ENCODE peak calls at places on chromosomes 13 and 19, in four cellular contexts. One of them, this sample, is unnamed.

GRCh38 chr19:49916839-49917733 is 11.9 kb upstream of the ATF5 start:
- DNase-seq in astrocyte of the spinal cord: no peak
- DNase-seq in brain microvascular endothelial cell: no peak
- DNase-seq in stimulated activated CD4-positive, alpha-beta T cell treated with anti-CD3 and anti-CD28 coated beads, Interleukin-4, amount 100 ng/mL, for 24 hours: no peak
- DNase-seq in this sample: no peak

GRCh38 chr19:38229585-38230073 is 5.6 kb upstream of the DPF1 start:
- DNase-seq in astrocyte of the spinal cord: peak
- DNase-seq in brain microvascular endothelial cell: peak
- DNase-seq in stimulated activated CD4-positive, alpha-beta T cell treated with anti-CD3 and anti-CD28 coated beads, Interleukin-4, amount 100 ng/mL, for 24 hours: peak
- DNase-seq in this sample: peak

GRCh38 chr13:46905249-46905648 is 8.4 kb upstream of the HTR2A start:
- DNase-seq in astrocyte of the spinal cord: no peak
- DNase-seq in brain microvascular endothelial cell: no peak
- DNase-seq in stimulated activated CD4-positive, alpha-beta T cell treated with anti-CD3 and anti-CD28 coated beads, Interleukin-4, amount 100 ng/mL, for 24 hours: no peak
- DNase-seq in this sample: no peak

GRCh38 chr13:40672310-40673060 is 6.0 kb upstream of the FOXO1 start:
- DNase-seq in astrocyte of the spinal cord: peak
- DNase-seq in brain microvascular endothelial cell: peak
- DNase-seq in stimulated activated CD4-positive, alpha-beta T cell treated with anti-CD3 and anti-CD28 coated beads, Interleukin-4, amount 100 ng/mL, for 24 hours: peak
- DNase-seq in this sample: no peak

GRCh38 chr19:44840811-44841210 is 5.3 kb upstream of the NECTIN2 start:
- DNase-seq in astrocyte of the spinal cord: no peak
- DNase-seq in brain microvascular endothelial cell: no peak
- DNase-seq in stimulated activated CD4-positive, alpha-beta T cell treated with anti-CD3 and anti-CD28 coated beads, Interleukin-4, amount 100 ng/mL, for 24 hours: no peak
- DNase-seq in this sample: no peak

GRCh38 chr13:23583491-23583890 is 13.3 kb downstream of the TNFRSF19 start:
- DNase-seq in astrocyte of the spinal cord: no peak
- DNase-seq in brain microvascular endothelial cell: no peak
- DNase-seq in stimulated activated CD4-positive, alpha-beta T cell treated with anti-CD3 and anti-CD28 coated beads, Interleukin-4, amount 100 ng/mL, for 24 hours: no peak
- DNase-seq in this sample: no peak

GRCh38 chr13:65606622-65607021 is 1623.5 kb downstream of the PCDH9 start:
- DNase-seq in astrocyte of the spinal cord: peak
- DNase-seq in brain microvascular endothelial cell: peak
- DNase-seq in stimulated activated CD4-positive, alpha-beta T cell treated with anti-CD3 and anti-CD28 coated beads, Interleukin-4, amount 100 ng/mL, for 24 hours: no peak
- DNase-seq in this sample: no peak

GRCh38 chr19:35613574-35613973 is 1.0 kb downstream of the HAUS5 start:
- DNase-seq in astrocyte of the spinal cord: no peak
- DNase-seq in brain microvascular endothelial cell: no peak
- DNase-seq in stimulated activated CD4-positive, alpha-beta T cell treated with anti-CD3 and anti-CD28 coated beads, Interleukin-4, amount 100 ng/mL, for 24 hours: no peak
- DNase-seq in this sample: no peak

This sample was measured in activated CD8-positive, alpha-beta memory T cell treated with anti-CD3 and anti-CD28 coated beads, Interleukin-2, amount 10 ng/mL, durations not matched to agents 7 days and 5 days.